ENCODE peak calls at places on chromosomes 16 and 17, in four cellular contexts. F is neuronal stem cell, T is PC-3, V is lower lobe of right lung. H is an unnamed sample.

GRCh38 chr17:21090889-21091618 is 35.7 kb upstream of the DHRS7B start:
- DNase-seq in F (no peak), T (no peak), V (no peak), H (no peak)

GRCh38 chr16:23124315-23124714 is 24.9 kb downstream of the USP31 start:
- DNase-seq in F (no peak), T (peak; percentile 68), V (no peak), H (no peak)

GRCh38 chr17:46968224-46968834 is 10.7 kb downstream of the RPRML start:
- DNase-seq in F (no peak), T (no peak), V (no peak), H (no peak)

GRCh38 chr16:56684926-56685590 is 2.8 kb downstream of the MT1X start:
- DNase-seq in F (no peak), T (no peak), V (no peak), H (peak; percentile 64)

GRCh38 chr16:15996432-15997109 is 47.2 kb downstream of the ABCC1 start:
- DNase-seq in F (no peak), T (peak; percentile 76), V (no peak), H (no peak)

GRCh38 chr17:53406907-53407306 is 415.8 kb upstream of the KIF2B start:
- DNase-seq in F (no peak), T (no peak), V (no peak), H (no peak)

GRCh38 chr16:30609002-30609927 is 924 bp downstream of the ZNF689 start:
- DNase-seq in F (no peak), T (peak; percentile 28), V (peak; percentile 74), H (peak; percentile 60)

GRCh38 chr17:8741771-8742170 is 2.9 kb downstream of the CCDC42 start:
- DNase-seq in F (no peak), T (no peak), V (no peak), H (no peak)

GRCh38 chr17:36869856-36870617 is 67.2 kb upstream of the LHX1 start:
- DNase-seq in F (no peak), T (no peak), V (no peak), H (no peak)

GRCh38 chr17:48605409-48605864 is 651 bp upstream of the HOXB6 start:
- DNase-seq in F (no peak), T (no peak), V (no peak), H (no peak)

GRCh38 chr17:39634384-39634871 is 2.5 kb upstream of the STARD3 start:
- DNase-seq in F (no peak), T (peak; percentile 55), V (no peak), H (no peak)

DNA sequence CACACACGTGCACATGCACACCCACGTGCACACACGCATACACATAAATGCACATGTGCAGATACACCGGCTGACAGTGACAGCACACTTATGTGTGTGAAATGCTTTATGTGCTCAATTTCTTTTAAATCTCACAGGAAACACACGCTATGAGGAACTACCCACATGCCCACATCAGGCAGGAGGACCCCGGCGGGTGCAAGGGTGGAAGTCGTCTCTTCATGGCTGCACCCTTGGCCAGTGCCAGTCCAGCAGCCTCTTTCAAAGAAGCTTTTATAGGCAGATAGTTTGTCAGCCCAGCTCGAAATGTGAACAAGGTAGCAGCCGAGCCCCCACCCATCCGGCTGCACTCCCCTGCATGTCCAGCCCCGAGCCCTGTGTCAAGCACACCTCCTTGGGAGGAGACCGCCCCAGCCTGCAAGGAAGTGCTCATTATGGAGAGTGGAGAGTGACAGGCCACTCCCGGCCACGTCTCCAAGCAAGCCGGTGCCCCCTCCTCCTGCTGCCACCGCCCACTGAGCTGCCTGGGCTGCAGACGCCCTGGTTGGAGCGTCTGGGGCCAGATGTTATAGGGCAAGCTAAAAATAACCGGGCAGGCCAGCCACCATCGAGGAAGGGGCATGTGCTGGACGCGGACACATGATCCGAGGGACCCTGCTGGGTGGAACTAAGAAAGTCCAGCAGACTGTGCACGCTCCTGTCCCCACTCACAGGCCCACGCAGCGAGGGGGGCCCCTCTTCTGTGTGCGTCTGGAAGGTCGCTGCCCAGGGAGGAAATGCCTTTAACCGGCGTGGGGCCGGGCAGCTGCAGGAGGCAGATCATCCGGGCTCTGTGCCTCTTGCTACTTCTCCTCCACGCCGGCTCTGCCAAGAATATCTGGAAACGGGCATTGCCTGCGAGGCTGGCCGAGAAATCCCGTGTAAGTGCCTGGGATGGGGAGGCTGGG is at the start of gene WFDC1:
- DNase-seq in F (no peak), T (no peak), V (peak; percentile 51), H (peak; percentile 45)
- H3K4me3 ChIP-seq in F (no peak within 1 kb of the TSS), T (peak within 1 kb of the TSS; percentile 32), V (peak within 1 kb of the TSS; percentile 54), H (peak within 1 kb of the TSS; percentile 13)

GRCh38 chr16:70428178-70428998 is 10.5 kb downstream of the ST3GAL2 start:
- DNase-seq in F (no peak), T (peak; percentile 91), V (peak; percentile 90), H (peak; percentile 99)
- H3K4me3 ChIP-seq in F (peak overlapping the region; percentile 38), T (peak overlapping the region; percentile 23), V (peak overlapping the region; percentile 0), H (no peak overlapping the region)

GRCh38 chr17:15261818-15262290 is 3.3 kb downstream of the PMP22 start:
- DNase-seq in F (no peak), T (peak; percentile 47), V (no peak), H (peak; percentile 37)
- H3K4me3 ChIP-seq in F (peak overlapping the region; percentile 76), T (peak overlapping the region; percentile 90), V (peak overlapping the region; percentile 69), H (peak overlapping the region; percentile 2)

GRCh38 chr16:49278567-49278827 is 3.1 kb downstream of the CBLN1 start:
- DNase-seq in F (no peak), T (no peak), V (no peak), H (no peak)
- H3K4me3 ChIP-seq in F (no peak overlapping the region), T (no peak overlapping the region), V (no peak overlapping the region), H (no peak overlapping the region)

GRCh38 chr17:77127735-77128361 is 12.9 kb upstream of the SEC14L1 start:
- DNase-seq in F (no peak), T (no peak), V (peak; percentile 84), H (no peak)
- H3K4me3 ChIP-seq in F (no peak overlapping the region), T (no peak overlapping the region), V (peak overlapping the region; percentile 38), H (no peak overlapping the region)

DNA sequence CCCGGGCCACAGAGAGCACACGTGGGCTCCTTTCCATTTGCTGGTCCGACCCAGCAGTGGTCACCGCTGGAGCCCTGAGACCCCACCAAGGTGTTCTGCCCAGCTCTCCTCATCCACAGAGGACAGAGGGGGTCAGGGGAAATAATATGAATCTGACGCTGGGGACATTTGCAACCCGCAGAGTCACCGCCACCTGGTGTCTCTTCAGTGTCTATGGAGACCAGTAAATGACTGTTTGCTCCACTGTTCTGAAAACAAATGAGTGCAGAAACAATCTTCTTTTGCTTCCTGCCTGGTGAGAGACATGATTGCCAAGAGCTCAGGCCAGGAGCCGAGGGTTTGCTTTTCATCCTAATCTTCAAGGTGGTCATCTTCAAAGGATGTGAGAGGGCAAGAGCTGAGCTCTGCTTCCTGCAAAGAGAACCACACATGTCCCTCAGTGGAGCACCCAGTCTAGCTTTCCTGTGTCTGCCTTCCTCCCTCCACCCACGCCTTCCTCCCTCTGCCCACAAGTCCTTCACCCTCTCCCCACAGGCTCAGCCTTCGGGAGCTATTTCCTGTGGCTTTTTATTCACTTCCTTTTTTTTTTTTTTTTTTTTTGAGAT is 14.7 kb upstream of the KLHDC4 start:
- DNase-seq in F (no peak), T (no peak), V (peak; percentile 81), H (no peak)
- H3K4me3 ChIP-seq in F (no peak overlapping the region), T (no peak overlapping the region), V (no peak overlapping the region), H (no peak overlapping the region)

GRCh38 chr17:82316651-82317393 is 586 bp downstream of the CD7 start:
- DNase-seq in F (no peak), T (no peak), V (no peak), H (no peak)
- H3K4me3 ChIP-seq in F (no peak overlapping the region), T (no peak overlapping the region), V (peak overlapping the region; percentile 37), H (no peak overlapping the region)

GRCh38 chr16:85172465-85173071 is 60.3 kb upstream of the CIBAR2 start:
- DNase-seq in F (no peak), T (peak; percentile 69), V (peak; percentile 47), H (peak; percentile 44)
- H3K4me3 ChIP-seq in F (peak overlapping the region; percentile 12), T (peak overlapping the region; percentile 72), V (peak overlapping the region; percentile 48), H (no peak overlapping the region)

GRCh38 chr17:64128787-64129514 is 993 bp downstream of the ERN1 start:
- DNase-seq in F (no peak), T (peak; percentile 59), V (peak; percentile 59), H (peak; percentile 47)

GRCh38 chr17:64125937-64126336 is 4.0 kb downstream of the ERN1 start:
- DNase-seq in F (no peak), T (no peak), V (no peak), H (no peak)

GRCh38 chr17:64129515-64129764 is 504 bp downstream of the ERN1 start:
- DNase-seq in F (no peak), T (no peak), V (no peak), H (no peak)

GRCh38 chr17:64124609-64125008 is 5.3 kb downstream of the ERN1 start:
- DNase-seq in F (no peak), T (no peak), V (no peak), H (no peak)

DNA sequence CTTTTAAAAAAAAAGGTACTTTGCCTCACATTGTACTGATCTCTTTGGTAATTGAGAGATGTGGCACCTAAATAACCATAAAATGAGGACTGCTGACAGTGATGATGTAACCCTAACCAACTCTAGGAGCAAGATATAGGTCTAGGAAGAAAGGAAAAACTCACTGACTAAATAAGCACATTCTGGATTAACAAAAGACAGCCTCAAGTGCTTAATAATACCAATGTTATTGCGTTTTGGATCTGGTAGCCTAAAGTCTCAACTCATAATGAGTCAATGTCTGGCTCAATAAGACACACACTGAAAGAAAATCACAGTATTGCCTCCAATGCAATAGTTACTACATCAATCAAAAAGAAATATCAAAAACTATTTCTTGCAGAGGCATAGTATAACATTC is 3.0 kb downstream of the ERN1 start:
- DNase-seq in F (no peak), T (peak; percentile 46), V (no peak), H (no peak)
- H3K4me3 ChIP-seq in F (no peak overlapping the region), T (no peak overlapping the region), V (no peak overlapping the region), H (no peak overlapping the region)

DNA sequence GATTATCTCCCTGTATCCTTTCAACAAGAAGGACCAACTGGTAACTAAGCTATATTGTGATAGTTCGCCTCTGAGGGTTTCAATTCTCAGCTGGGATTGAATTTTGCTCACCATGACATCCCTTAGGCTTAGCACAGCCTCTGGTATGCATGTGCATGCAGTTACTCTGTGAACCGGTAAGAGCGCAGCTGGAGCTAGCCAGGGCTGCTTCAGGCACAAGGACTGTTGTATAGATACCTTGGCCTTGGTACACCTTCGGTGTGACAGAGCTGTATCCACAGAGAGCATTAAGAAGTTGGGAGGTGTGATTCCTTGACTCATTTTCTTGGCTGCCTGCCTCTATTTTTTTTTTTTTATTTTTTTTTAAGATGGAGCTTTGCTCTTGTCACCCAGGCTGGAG is 2.3 kb upstream of the NUTF2 start:
- DNase-seq in F (no peak), T (peak; percentile 18), V (no peak), H (no peak)
- H3K4me3 ChIP-seq in F (no peak overlapping the region), T (peak overlapping the region; percentile 89), V (peak overlapping the region; percentile 75), H (no peak overlapping the region)